ENCODE peak calls at places on chromosomes 1 and 21, in ten cellular contexts. E is GM20000, I is AG09319, L is astrocyte of the cerebellum, X is stomach, T is AG04449, A is fibroblast of pulmonary artery, N is BE2C, D is WERI-Rb-1, S is RWPE1. G is an unnamed sample.

GRCh38 chr1:246907472-246907871 is 24.3 kb downstream of the AHCTF1 start:
- DNase-seq in E (no peak), I (peak; percentile 18), L (peak; percentile 47), X (no peak), T (no peak), A (peak; percentile 79), N (peak; percentile 45), D (peak; percentile 46), S (no peak), G (peak; percentile 29)

GRCh38 chr1:164380893-164381292 is 178.1 kb upstream of the PBX1 start:
- DNase-seq in E (no peak), I (no peak), L (peak; percentile 83), X (no peak), T (no peak), A (no peak), N (no peak), D (no peak), S (no peak), G (no peak)

GRCh38 chr1:225691861-225692516 is 39.1 kb upstream of the ENAH start:
- DNase-seq in E (no peak), I (peak; percentile 59), L (peak; percentile 98), X (no peak), T (peak; percentile 84), A (peak; percentile 70), N (no peak), D (no peak), S (no peak), G (no peak)

GRCh38 chr1:99613716-99614115 is 32.2 kb upstream of the PALMD start:
- DNase-seq in E (no peak), I (no peak), L (no peak), X (no peak), T (peak; percentile 46), A (no peak), N (no peak), D (no peak), S (no peak), G (no peak)

GRCh38 chr1:94927405-94928175 is 680 bp upstream of the CNN3 start:
- DNase-seq in E (no peak), I (no peak), L (peak; percentile 39), X (no peak), T (no peak), A (peak; percentile 58), N (no peak), D (no peak), S (no peak), G (no peak)

GRCh38 chr1:85347908-85348307 is 71.5 kb upstream of the BCL10 start:
- DNase-seq in E (no peak), I (no peak), L (no peak), X (no peak), T (no peak), A (no peak), N (no peak), D (no peak), S (no peak), G (no peak)

GRCh38 chr1:114620419-114620818 is 39.0 kb upstream of the BCAS2 start:
- DNase-seq in E (no peak), I (no peak), L (no peak), X (no peak), T (no peak), A (no peak), N (no peak), D (no peak), S (no peak), G (no peak)

GRCh38 chr1:151862604-151863003 is 9.1 kb upstream of the THEM5 start:
- DNase-seq in E (no peak), I (no peak), L (no peak), X (no peak), T (no peak), A (no peak), N (no peak), D (no peak), S (no peak), G (no peak)

GRCh38 chr1:21175324-21175669 is 1.4 kb downstream of the EIF4G3 start:
- DNase-seq in E (peak; percentile 25), I (no peak), L (no peak), X (peak; percentile 49), T (no peak), A (peak; percentile 55), N (no peak), D (no peak), S (no peak), G (no peak)

GRCh38 chr1:108892356-108893140 is 15.8 kb downstream of the GPSM2 start:
- DNase-seq in E (no peak), I (no peak), L (no peak), X (no peak), T (no peak), A (peak; percentile 20), N (no peak), D (no peak), S (no peak), G (no peak)

GRCh38 chr1:205271745-205272144 is 44.0 kb downstream of the TMCC2 start:
- DNase-seq in E (no peak), I (no peak), L (no peak), X (no peak), T (no peak), A (no peak), N (no peak), D (no peak), S (no peak), G (no peak)

GRCh38 chr1:205270271-205270670 is 42.5 kb downstream of the TMCC2 start:
- DNase-seq in E (no peak), I (no peak), L (no peak), X (no peak), T (no peak), A (no peak), N (no peak), D (no peak), S (no peak), G (no peak)

GRCh38 chr1:205270764-205271163 is 43.0 kb downstream of the TMCC2 start:
- DNase-seq in E (no peak), I (no peak), L (no peak), X (no peak), T (no peak), A (peak; percentile 34), N (no peak), D (no peak), S (peak; percentile 64), G (no peak)

GRCh38 chr1:205272541-205272940 is 44.8 kb downstream of the TMCC2 start:
- DNase-seq in E (no peak), I (no peak), L (no peak), X (no peak), T (no peak), A (no peak), N (no peak), D (peak; percentile 81), S (no peak), G (no peak)

DNA sequence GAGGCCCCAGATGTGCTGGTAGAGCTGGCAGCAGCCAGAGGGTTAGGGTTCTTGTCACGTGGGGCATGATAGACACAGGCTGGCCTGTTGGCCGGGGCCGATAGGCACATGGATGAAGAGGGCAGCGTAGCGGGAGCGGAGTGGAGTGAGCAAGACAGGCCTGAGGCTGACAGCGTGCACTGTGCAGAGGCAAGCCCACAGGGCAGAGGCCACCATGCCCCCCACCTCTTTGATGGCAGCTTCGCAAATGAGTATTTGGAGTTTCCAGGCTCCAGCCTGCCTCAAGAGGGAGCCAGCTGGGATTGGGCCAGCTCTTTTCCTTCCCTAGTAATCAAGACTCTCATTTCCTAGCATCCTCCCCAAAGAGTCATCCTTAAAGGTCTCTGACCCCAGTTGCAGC is 43.5 kb downstream of the TMCC2 start:
- DNase-seq in E (no peak), I (peak; percentile 30), L (no peak), X (no peak), T (no peak), A (peak; percentile 51), N (no peak), D (no peak), S (no peak), G (no peak)
- TF ChIP-seq CTCF in E (no peak), I (peak; percentile 31), L (no peak), X (no peak), T (peak; percentile 16), A (peak; percentile 44), N (peak; percentile 21), D (peak; percentile 53), S (no peak), G (peak; percentile 29)

GRCh38 chr21:37542512-37542911 is 175.9 kb downstream of the DYRK1A start:
- DNase-seq in E (no peak), I (no peak), L (no peak), X (no peak), T (no peak), A (no peak), N (no peak), D (no peak), S (no peak), G (no peak)

GRCh38 chr21:37548521-37548981 is 182.0 kb downstream of the DYRK1A start:
- DNase-seq in E (no peak), I (no peak), L (no peak), X (no peak), T (no peak), A (no peak), N (no peak), D (no peak), S (no peak), G (no peak)

GRCh38 chr21:37547615-37547975 is 181.0 kb downstream of the DYRK1A start:
- DNase-seq in E (no peak), I (no peak), L (no peak), X (no peak), T (no peak), A (no peak), N (no peak), D (no peak), S (no peak), G (no peak)

GRCh38 chr21:37546949-37547614 is 180.5 kb downstream of the DYRK1A start:
- DNase-seq in E (no peak), I (no peak), L (peak; percentile 38), X (no peak), T (no peak), A (no peak), N (no peak), D (peak; percentile 91), S (no peak), G (peak; percentile 61)

GRCh38 chr21:37546299-37546908 is 179.8 kb downstream of the DYRK1A start:
- DNase-seq in E (no peak), I (no peak), L (no peak), X (no peak), T (no peak), A (no peak), N (no peak), D (no peak), S (no peak), G (no peak)
- TF ChIP-seq CTCF in E (no peak), I (no peak), L (no peak), X (no peak), T (no peak), A (no peak), N (no peak), D (peak; percentile 42), S (no peak), G (peak; percentile 15)

DNA sequence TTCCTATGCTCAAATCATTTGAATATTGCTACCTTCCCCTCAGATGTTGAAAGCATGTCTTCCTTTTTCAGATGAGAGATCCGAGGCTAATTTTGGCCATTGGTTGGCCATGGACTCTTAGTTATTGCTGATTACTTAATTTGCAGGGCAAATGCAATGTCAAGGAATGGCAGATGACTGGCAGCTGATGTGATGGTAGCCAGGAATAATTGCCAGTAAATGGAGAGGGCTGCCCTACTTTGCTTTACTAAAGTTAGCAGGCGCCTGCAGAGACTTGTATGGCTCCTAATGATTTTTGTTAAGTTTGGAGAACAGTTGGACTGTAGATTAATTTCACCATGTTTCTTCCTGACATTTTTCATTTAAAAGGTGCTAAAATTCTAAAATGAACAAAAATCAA is 128.9 kb downstream of the XCL2 start:
- DNase-seq in E (no peak), I (no peak), L (no peak), X (no peak), T (no peak), A (no peak), N (no peak), D (no peak), S (no peak), G (no peak)
- TF ChIP-seq CTCF in E (no peak), I (no peak), L (no peak), X (no peak), T (no peak), A (no peak), N (no peak), D (no peak), S (no peak), G (no peak)

GRCh38 chr1:8464987-8465386 is 147.1 kb downstream of the SLC45A1 start:
- DNase-seq in E (no peak), I (no peak), L (no peak), X (no peak), T (no peak), A (peak; percentile 41), N (no peak), D (no peak), S (no peak), G (no peak)
- TF ChIP-seq CTCF in E (no peak), I (peak; percentile 7), L (no peak), X (no peak), T (no peak), A (no peak), N (no peak), D (no peak), S (no peak), G (peak; percentile 25)